ENCODE peak calls at places on chromosome 17, in nine cellular contexts. D, I, P, X, C, Y, F, S and K are unnamed samples.

GRCh38 chr17:9928601-9929341 is 23.7 kb upstream of the RCVRN start:
- DNase-seq in D (no peak), I (no peak), P (no peak), X (no peak), C (peak; percentile 58), Y (no peak), F (peak; percentile 87), S (no peak), K (no peak)

GRCh38 chr17:4167786-4168185 is 24.8 kb downstream of the CYB5D2 start:
- DNase-seq in D (no peak), I (no peak), P (no peak), X (no peak), C (no peak), Y (no peak), F (no peak), S (no peak), K (no peak)

GRCh38 chr17:53353919-53354351 is 468.8 kb upstream of the KIF2B start:
- DNase-seq in D (no peak), I (peak; percentile 22), P (no peak), X (no peak), C (no peak), Y (peak; percentile 78), F (no peak), S (no peak), K (no peak)

GRCh38 chr17:32684087-32684828 is 192.7 kb downstream of the MYO1D start:
- DNase-seq in D (no peak), I (no peak), P (no peak), X (no peak), C (no peak), Y (no peak), F (no peak), S (no peak), K (no peak)

GRCh38 chr17:50634123-50634914 is at the start of gene ABCC3:
- DNase-seq in D (peak; percentile 59), I (peak; percentile 85), P (no peak), X (peak; percentile 91), C (no peak), Y (no peak), F (peak; percentile 87), S (peak; percentile 78), K (no peak)

GRCh38 chr17:59373879-59374495 is 42.5 kb downstream of the YPEL2 start:
- DNase-seq in D (no peak), I (no peak), P (no peak), X (no peak), C (peak; percentile 60), Y (peak; percentile 78), F (no peak), S (no peak), K (no peak)

GRCh38 chr17:61399131-61400057 is at the start of gene TBX2:
- DNase-seq in D (peak; percentile 71), I (peak; percentile 55), P (no peak), X (peak; percentile 58), C (peak; percentile 84), Y (peak; percentile 78), F (peak; percentile 97), S (peak; percentile 91), K (no peak)

GRCh38 chr17:45828171-45829133 is 16.2 kb upstream of the SPPL2C start:
- DNase-seq in D (no peak), I (no peak), P (no peak), X (no peak), C (no peak), Y (no peak), F (no peak), S (no peak), K (no peak)

GRCh38 chr17:75482098-75482943 is 25.9 kb downstream of the TMEM94 start:
- DNase-seq in D (no peak), I (no peak), P (no peak), X (no peak), C (no peak), Y (no peak), F (no peak), S (no peak), K (no peak)

GRCh38 chr17:41061969-41062368 is 2.1 kb upstream of the KRTAP2-3 start:
- DNase-seq in D (no peak), I (no peak), P (no peak), X (no peak), C (no peak), Y (no peak), F (peak; percentile 23), S (no peak), K (no peak)

GRCh38 chr17:63442549-63443035 is 3.5 kb downstream of the CYB561 start:
- DNase-seq in D (no peak), I (no peak), P (no peak), X (peak; percentile 39), C (no peak), Y (no peak), F (no peak), S (peak; percentile 94), K (no peak)

GRCh38 chr17:4789701-4789950 is 862 bp downstream of the GLTPD2 start:
- DNase-seq in D (no peak), I (no peak), P (no peak), X (no peak), C (no peak), Y (no peak), F (no peak), S (no peak), K (no peak)

GRCh38 chr17:36817483-36818048 is 119.7 kb upstream of the LHX1 start:
- DNase-seq in D (no peak), I (no peak), P (no peak), X (no peak), C (no peak), Y (no peak), F (no peak), S (no peak), K (no peak)

GRCh38 chr17:10063730-10064221 is 134.6 kb downstream of the GAS7 start:
- DNase-seq in D (no peak), I (peak; percentile 20), P (no peak), X (no peak), C (no peak), Y (peak; percentile 79), F (no peak), S (peak; percentile 76), K (no peak)

GRCh38 chr17:74337834-74338500 is 11.9 kb downstream of the KIF19 start:
- DNase-seq in D (no peak), I (no peak), P (no peak), X (no peak), C (no peak), Y (no peak), F (no peak), S (no peak), K (no peak)

GRCh38 chr17:66748578-66748977 is 86.3 kb upstream of the CACNG5 start:
- DNase-seq in D (no peak), I (no peak), P (no peak), X (no peak), C (no peak), Y (peak; percentile 42), F (no peak), S (no peak), K (no peak)

GRCh38 chr17:9969301-9969935 is 64.3 kb upstream of the RCVRN start:
- DNase-seq in D (no peak), I (no peak), P (no peak), X (peak; percentile 28), C (no peak), Y (no peak), F (no peak), S (no peak), K (no peak)

GRCh38 chr17:71283486-71283885 is 837.3 kb upstream of the SOX9 start:
- DNase-seq in D (no peak), I (no peak), P (no peak), X (no peak), C (no peak), Y (no peak), F (no peak), S (no peak), K (no peak)

GRCh38 chr17:71286625-71287024 is 834.2 kb upstream of the SOX9 start:
- DNase-seq in D (no peak), I (no peak), P (no peak), X (no peak), C (no peak), Y (no peak), F (no peak), S (no peak), K (no peak)

GRCh38 chr17:71287246-71287828 is 833.5 kb upstream of the SOX9 start:
- DNase-seq in D (no peak), I (peak; percentile 10), P (no peak), X (no peak), C (no peak), Y (no peak), F (no peak), S (no peak), K (no peak)

DNA sequence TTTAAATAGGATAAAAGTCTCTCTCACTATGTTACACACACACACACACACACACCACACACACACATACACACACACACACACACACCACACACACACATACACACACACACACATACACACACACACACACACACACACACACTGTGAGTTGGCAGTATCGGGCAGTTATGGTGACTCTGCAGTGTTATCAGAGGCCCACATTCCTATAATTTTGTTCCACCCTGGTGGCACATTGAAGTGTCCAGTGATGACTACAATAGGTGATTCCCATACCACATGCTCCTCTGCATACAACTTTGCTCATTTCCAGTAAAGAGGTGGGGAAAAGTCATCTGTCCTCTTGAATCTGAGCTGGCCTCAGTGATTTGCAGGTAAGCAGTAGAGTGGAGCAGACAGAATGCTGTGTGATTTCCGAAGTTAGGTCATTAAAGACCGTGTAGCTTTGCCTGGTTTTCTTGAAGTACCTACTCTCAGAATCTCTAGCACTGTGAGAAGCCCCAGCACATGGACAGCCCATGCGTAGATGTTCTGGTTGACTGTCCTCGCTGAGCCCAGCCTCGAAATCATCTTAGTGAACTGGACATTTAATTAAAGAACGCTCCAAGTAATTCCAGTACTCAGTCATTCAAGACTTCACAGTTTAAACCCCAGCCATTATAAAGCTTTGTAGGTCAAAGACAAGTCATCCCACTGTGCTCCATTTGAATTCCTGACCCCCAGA is 836.6 kb upstream of the SOX9 start:
- DNase-seq in D (no peak), I (no peak), P (no peak), X (no peak), C (no peak), Y (no peak), F (no peak), S (no peak), K (no peak)
- H3K9me3 ChIP-seq in D (no peaks in the 10 kb centered on the region), I (no peaks in the 10 kb centered on the region), P (no peaks in the 10 kb centered on the region), X (no peaks in the 10 kb centered on the region), C (no peaks in the 10 kb centered on the region), Y (no peaks in the 10 kb centered on the region), F (no peaks in the 10 kb centered on the region), S (no peaks in the 10 kb centered on the region), K (no peaks in the 10 kb centered on the region)

GRCh38 chr17:82105882-82106696 is 8.1 kb upstream of the FASN start:
- DNase-seq in D (peak; percentile 27), I (peak; percentile 78), P (no peak), X (peak; percentile 78), C (peak; percentile 23), Y (peak; percentile 73), F (peak; percentile 88), S (peak; percentile 88), K (no peak)
- TF ChIP-seq CTCF in D (no peak), I (peak; percentile 25), P (peak; percentile 35), X (peak; percentile 68), C (no peak), Y (peak; percentile 8), F (no peak), S (no peak), K (no peak)

GRCh38 chr17:58354541-58355216 is 2.7 kb upstream of the SUPT4H1 start:
- DNase-seq in D (no peak), I (no peak), P (no peak), X (no peak), C (no peak), Y (no peak), F (no peak), S (no peak), K (no peak)
- TF ChIP-seq POLR2A in D (no peak), I (no peak), P (no peak), X (no peak), C (no peak), Y (no peak), F (no peak), S (no peak), K (no peak)

GRCh38 chr17:77173104-77173503 is 32.3 kb downstream of the SEC14L1 start:
- DNase-seq in D (no peak), I (no peak), P (peak; percentile 51), X (no peak), C (no peak), Y (no peak), F (no peak), S (peak; percentile 42), K (no peak)
- H3K9me3 ChIP-seq in D (no peaks in the 10 kb centered on the region), I (peaks cover 23% of the 10 kb centered on the region), P (peaks cover 3% of the 10 kb centered on the region), X (no peaks in the 10 kb centered on the region), C (no peaks in the 10 kb centered on the region), Y (peaks cover 11% of the 10 kb centered on the region), F (peaks cover 39% of the 10 kb centered on the region), S (no peaks in the 10 kb centered on the region), K (peaks cover 12% of the 10 kb centered on the region)